ENCODE peak calls at places on chromosomes 1 and 21, in five cellular contexts. One of them, this sample, is unnamed.

GRCh38 chr1:21825393-21825792 is 13.3 kb downstream of the LDLRAD2 start:
- DNase-seq in adrenal gland: no peak
- DNase-seq in right lobe of liver: no peak
- DNase-seq in psoas muscle: no peak
- DNase-seq in uterus: no peak
- DNase-seq in this sample: no peak

GRCh38 chr1:18940303-18941020 is 16.0 kb downstream of the IFFO2 start:
- DNase-seq in adrenal gland: no peak
- DNase-seq in right lobe of liver: no peak
- DNase-seq in psoas muscle: no peak
- DNase-seq in uterus: no peak
- DNase-seq in this sample: no peak

GRCh38 chr1:229156819-229157218 is 114.1 kb upstream of the RAB4A start:
- DNase-seq in adrenal gland: peak; percentile 37
- DNase-seq in right lobe of liver: no peak
- DNase-seq in psoas muscle: no peak
- DNase-seq in uterus: no peak
- DNase-seq in this sample: no peak

GRCh38 chr1:20439282-20439681 is 46.7 kb downstream of the CAMK2N1 start:
- DNase-seq in adrenal gland: no peak
- DNase-seq in right lobe of liver: no peak
- DNase-seq in psoas muscle: no peak
- DNase-seq in uterus: no peak
- DNase-seq in this sample: no peak

GRCh38 chr1:21307663-21308062 is 17.4 kb upstream of the ECE1 start:
- DNase-seq in adrenal gland: peak; percentile 66
- DNase-seq in right lobe of liver: no peak
- DNase-seq in psoas muscle: no peak
- DNase-seq in uterus: no peak
- DNase-seq in this sample: no peak

GRCh38 chr1:110067957-110068645 is 2.4 kb downstream of the ALX3 start:
- DNase-seq in adrenal gland: no peak
- DNase-seq in right lobe of liver: no peak
- DNase-seq in psoas muscle: no peak
- DNase-seq in uterus: no peak
- DNase-seq in this sample: no peak

GRCh38 chr1:234727018-234727757 is 117.2 kb upstream of the IRF2BP2 start:
- DNase-seq in adrenal gland: no peak
- DNase-seq in right lobe of liver: no peak
- DNase-seq in psoas muscle: no peak
- DNase-seq in uterus: no peak
- DNase-seq in this sample: no peak

GRCh38 chr1:2382621-2383361 is 8.6 kb downstream of the MORN1 start:
- DNase-seq in adrenal gland: no peak
- DNase-seq in right lobe of liver: no peak
- DNase-seq in psoas muscle: no peak
- DNase-seq in uterus: no peak
- DNase-seq in this sample: peak; percentile 60

GRCh38 chr1:81126989-81127571 is 673.7 kb upstream of the ADGRL2 start:
- DNase-seq in adrenal gland: no peak
- DNase-seq in right lobe of liver: no peak
- DNase-seq in psoas muscle: no peak
- DNase-seq in uterus: no peak
- DNase-seq in this sample: no peak

GRCh38 chr1:72140222-72140621 is 142.1 kb downstream of the NEGR1 start:
- DNase-seq in adrenal gland: no peak
- DNase-seq in right lobe of liver: no peak
- DNase-seq in psoas muscle: no peak
- DNase-seq in uterus: no peak
- DNase-seq in this sample: no peak

GRCh38 chr1:174428033-174428432 is 19.7 kb upstream of the GPR52 start:
- DNase-seq in adrenal gland: no peak
- DNase-seq in right lobe of liver: no peak
- DNase-seq in psoas muscle: no peak
- DNase-seq in uterus: no peak
- DNase-seq in this sample: no peak

GRCh38 chr1:12678350-12678749 is 34.5 kb downstream of the AADACL4 start:
- DNase-seq in adrenal gland: no peak
- DNase-seq in right lobe of liver: no peak
- DNase-seq in psoas muscle: no peak
- DNase-seq in uterus: no peak
- DNase-seq in this sample: no peak

GRCh38 chr1:100034465-100034864 is 64.7 kb downstream of the SLC35A3 start:
- DNase-seq in adrenal gland: no peak
- DNase-seq in right lobe of liver: no peak
- DNase-seq in psoas muscle: no peak
- DNase-seq in uterus: no peak
- DNase-seq in this sample: no peak

GRCh38 chr1:88973520-88974137 is 18.8 kb downstream of the KYAT3 start:
- DNase-seq in adrenal gland: no peak
- DNase-seq in right lobe of liver: no peak
- DNase-seq in psoas muscle: no peak
- DNase-seq in uterus: no peak
- DNase-seq in this sample: no peak

GRCh38 chr1:180527270-180527669 is 24.9 kb upstream of the ACBD6 start:
- DNase-seq in adrenal gland: peak; percentile 34
- DNase-seq in right lobe of liver: no peak
- DNase-seq in psoas muscle: no peak
- DNase-seq in uterus: no peak
- DNase-seq in this sample: no peak

GRCh38 chr1:1022322-1023090 is 2.6 kb downstream of the AGRN start:
- DNase-seq in adrenal gland: no peak
- DNase-seq in right lobe of liver: no peak
- DNase-seq in psoas muscle: no peak
- DNase-seq in uterus: no peak
- DNase-seq in this sample: no peak

GRCh38 chr1:246569248-246570238 is 3.3 kb downstream of the CNST start:
- DNase-seq in adrenal gland: no peak
- DNase-seq in right lobe of liver: no peak
- DNase-seq in psoas muscle: no peak
- DNase-seq in uterus: no peak
- DNase-seq in this sample: no peak

GRCh38 chr1:199821029-199821779 is 206.3 kb upstream of the NR5A2 start:
- DNase-seq in adrenal gland: no peak
- DNase-seq in right lobe of liver: no peak
- DNase-seq in psoas muscle: no peak
- DNase-seq in uterus: no peak
- DNase-seq in this sample: no peak

GRCh38 chr1:157042852-157043251 is 2.7 kb downstream of the ARHGEF11 start:
- DNase-seq in adrenal gland: no peak
- DNase-seq in right lobe of liver: no peak
- DNase-seq in psoas muscle: no peak
- DNase-seq in uterus: no peak
- DNase-seq in this sample: no peak

GRCh38 chr21:44416193-44416592 is 39.1 kb upstream of the LRRC3 start:
- DNase-seq in adrenal gland: no peak
- DNase-seq in right lobe of liver: peak; percentile 3
- DNase-seq in psoas muscle: no peak
- DNase-seq in uterus: no peak
- DNase-seq in this sample: peak; percentile 4

GRCh38 chr1:152107984-152108898 is 7.0 kb downstream of the TCHH start:
- DNase-seq in adrenal gland: peak; percentile 24
- DNase-seq in right lobe of liver: no peak
- DNase-seq in psoas muscle: peak; percentile 18
- DNase-seq in uterus: no peak
- DNase-seq in this sample: no peak

GRCh38 chr1:232966663-232967062 is 16.3 kb downstream of the NTPCR start:
- DNase-seq in adrenal gland: no peak
- DNase-seq in right lobe of liver: no peak
- DNase-seq in psoas muscle: no peak
- DNase-seq in uterus: no peak
- DNase-seq in this sample: no peak

GRCh38 chr1:201015551-201016091 is 7.9 kb downstream of the KIF21B start:
- DNase-seq in adrenal gland: no peak
- DNase-seq in right lobe of liver: no peak
- DNase-seq in psoas muscle: no peak
- DNase-seq in uterus: no peak
- DNase-seq in this sample: no peak

GRCh38 chr1:211478801-211479619 is 13.0 kb downstream of the RD3 start:
- DNase-seq in adrenal gland: peak; percentile 8
- DNase-seq in right lobe of liver: no peak
- DNase-seq in psoas muscle: no peak
- DNase-seq in uterus: no peak
- DNase-seq in this sample: no peak

GRCh38 chr1:211473823-211474222 is 18.1 kb downstream of the RD3 start:
- DNase-seq in adrenal gland: no peak
- DNase-seq in right lobe of liver: no peak
- DNase-seq in psoas muscle: no peak
- DNase-seq in uterus: no peak
- DNase-seq in this sample: no peak

GRCh38 chr1:211474426-211474825 is 17.5 kb downstream of the RD3 start:
- DNase-seq in adrenal gland: no peak
- DNase-seq in right lobe of liver: no peak
- DNase-seq in psoas muscle: no peak
- DNase-seq in uterus: no peak
- DNase-seq in this sample: no peak

GRCh38 chr1:211478376-211478775 is 13.6 kb downstream of the RD3 start:
- DNase-seq in adrenal gland: peak; percentile 5
- DNase-seq in right lobe of liver: no peak
- DNase-seq in psoas muscle: no peak
- DNase-seq in uterus: no peak
- DNase-seq in this sample: no peak

GRCh38 chr1:211476200-211476849 is 15.6 kb downstream of the RD3 start:
- DNase-seq in adrenal gland: peak; percentile 83
- DNase-seq in right lobe of liver: peak; percentile 66
- DNase-seq in psoas muscle: peak; percentile 56
- DNase-seq in uterus: peak; percentile 31
- DNase-seq in this sample: peak; percentile 75
- TF ChIP-seq CTCF in adrenal gland: peak; percentile 60
- TF ChIP-seq CTCF in right lobe of liver: peak; percentile 56
- TF ChIP-seq CTCF in psoas muscle: peak; percentile 70
- TF ChIP-seq CTCF in uterus: peak; percentile 67
- TF ChIP-seq CTCF in this sample: peak; percentile 77

DNA sequence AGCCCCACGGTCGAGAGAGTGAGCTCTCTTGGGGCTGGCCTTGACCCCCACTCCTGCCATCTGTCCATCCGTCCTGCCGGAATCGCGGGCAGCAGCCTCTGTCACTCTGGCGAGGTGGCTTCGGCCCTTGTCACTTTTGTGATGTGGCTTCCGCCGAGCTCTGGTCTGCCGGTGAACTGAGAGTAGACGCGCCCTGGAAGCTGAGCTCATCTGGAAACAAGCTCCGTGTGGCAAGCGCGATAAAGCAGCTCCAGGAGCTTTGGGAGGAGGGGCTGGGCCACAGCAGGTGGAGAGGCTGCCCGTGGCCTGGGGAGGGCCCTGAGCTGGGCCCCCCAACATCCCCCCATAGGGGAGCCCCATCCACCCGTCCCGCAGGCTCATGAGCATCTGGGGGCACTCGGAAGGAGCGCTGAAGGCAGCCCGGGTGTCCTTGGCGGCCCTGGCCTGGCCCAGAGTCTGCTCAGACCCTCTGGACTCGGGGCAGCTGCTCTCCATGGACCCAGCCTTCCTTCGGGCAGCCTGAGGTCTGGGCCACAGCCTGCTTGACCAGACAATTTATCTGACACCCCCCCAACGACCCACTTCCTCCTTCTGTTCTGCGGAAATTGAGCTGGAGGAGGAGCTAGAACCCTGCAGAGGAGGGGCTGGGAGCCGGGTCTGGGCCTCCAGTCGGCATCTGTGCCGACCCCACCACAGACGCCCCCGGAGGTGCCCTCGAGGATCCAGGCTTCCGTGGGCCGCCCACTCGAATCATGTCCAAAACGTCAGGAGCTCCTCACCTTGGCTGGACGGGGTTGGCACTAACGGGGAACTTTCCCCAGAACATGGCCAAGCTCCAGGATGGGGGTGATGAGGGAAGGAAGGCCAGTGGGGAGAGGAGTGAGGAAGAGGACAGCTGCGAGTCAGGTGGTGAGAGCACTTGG is 59.1 kb downstream of the SLC19A1 start:
- DNase-seq in adrenal gland: no peak
- DNase-seq in right lobe of liver: peak; percentile 44
- DNase-seq in psoas muscle: peak; percentile 16
- DNase-seq in uterus: no peak
- DNase-seq in this sample: no peak
- H3K4me1 ChIP-seq in adrenal gland: no peaks in the 10 kb centered on the region
- H3K4me1 ChIP-seq in right lobe of liver: no peaks in the 10 kb centered on the region
- H3K4me1 ChIP-seq in psoas muscle: no peaks in the 10 kb centered on the region
- H3K4me1 ChIP-seq in uterus: no peaks in the 10 kb centered on the region
- H3K4me1 ChIP-seq in this sample: no peaks in the 10 kb centered on the region

GRCh38 chr1:14095001-14095400 is 395.0 kb downstream of the PRDM2 start:
- DNase-seq in adrenal gland: no peak
- DNase-seq in right lobe of liver: no peak
- DNase-seq in psoas muscle: no peak
- DNase-seq in uterus: no peak
- DNase-seq in this sample: no peak
- TF ChIP-seq CTCF in adrenal gland: peak; percentile 28
- TF ChIP-seq CTCF in right lobe of liver: peak; percentile 13
- TF ChIP-seq CTCF in psoas muscle: no peak
- TF ChIP-seq CTCF in uterus: peak; percentile 12
- TF ChIP-seq CTCF in this sample: peak; percentile 40

GRCh38 chr1:167625040-167625823 is 4.8 kb upstream of the RCSD1 start:
- DNase-seq in adrenal gland: no peak
- DNase-seq in right lobe of liver: no peak
- DNase-seq in psoas muscle: no peak
- DNase-seq in uterus: no peak
- DNase-seq in this sample: no peak

GRCh38 chr1:167627865-167628641 is 2.0 kb upstream of the RCSD1 start:
- DNase-seq in adrenal gland: peak; percentile 24
- DNase-seq in right lobe of liver: no peak
- DNase-seq in psoas muscle: no peak
- DNase-seq in uterus: no peak
- DNase-seq in this sample: no peak

GRCh38 chr1:167629681-167630567 is at the start of gene RCSD1:
- DNase-seq in adrenal gland: peak; percentile 30
- DNase-seq in right lobe of liver: peak; percentile 62
- DNase-seq in psoas muscle: peak; percentile 54
- DNase-seq in uterus: peak; percentile 23
- DNase-seq in this sample: no peak

GRCh38 chr1:167628754-167629515 is 1.1 kb upstream of the RCSD1 start:
- DNase-seq in adrenal gland: peak; percentile 19
- DNase-seq in right lobe of liver: no peak
- DNase-seq in psoas muscle: no peak
- DNase-seq in uterus: no peak
- DNase-seq in this sample: no peak

DNA sequence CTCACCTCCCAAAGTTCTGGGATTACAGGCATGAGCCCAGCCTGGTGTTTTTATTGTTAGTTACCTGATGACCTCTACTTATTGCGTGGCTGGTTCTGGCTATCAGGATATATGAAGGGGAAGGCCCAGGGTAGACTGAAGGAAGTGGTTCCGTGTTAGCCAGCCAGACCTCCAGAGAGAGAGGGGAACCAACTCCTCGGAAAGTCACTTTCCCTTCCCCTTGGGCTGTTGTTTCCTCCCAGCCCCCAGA is 2.5 kb upstream of the RCSD1 start:
- DNase-seq in adrenal gland: no peak
- DNase-seq in right lobe of liver: no peak
- DNase-seq in psoas muscle: no peak
- DNase-seq in uterus: no peak
- DNase-seq in this sample: no peak
- H3K4me1 ChIP-seq in adrenal gland: no peaks in the 10 kb centered on the region
- H3K4me1 ChIP-seq in right lobe of liver: no peaks in the 10 kb centered on the region
- H3K4me1 ChIP-seq in psoas muscle: peaks cover 21% of the 10 kb centered on the region
- H3K4me1 ChIP-seq in uterus: no peaks in the 10 kb centered on the region
- H3K4me1 ChIP-seq in this sample: no peaks in the 10 kb centered on the region

GRCh38 chr1:78688701-78689100 is 39.1 kb downstream of the IFI44 start:
- DNase-seq in adrenal gland: no peak
- DNase-seq in right lobe of liver: no peak
- DNase-seq in psoas muscle: no peak
- DNase-seq in uterus: no peak
- DNase-seq in this sample: no peak
- TF ChIP-seq CTCF in adrenal gland: peak; percentile 11
- TF ChIP-seq CTCF in right lobe of liver: no peak
- TF ChIP-seq CTCF in psoas muscle: no peak
- TF ChIP-seq CTCF in uterus: no peak
- TF ChIP-seq CTCF in this sample: no peak

This sample was measured in pancreas.